ENCODE peak calls at places on chromosome 17, in four cellular contexts. R is HFFc6, O is endothelial cell, F is psoas muscle. Q is an unnamed sample.

GRCh38 chr17:66540131-66540781 is 237.8 kb downstream of the PRKCA start:
- DNase-seq in R (peak; percentile 80), O (no peak), F (no peak), Q (no peak)

GRCh38 chr17:4508207-4508606 is 9.5 kb downstream of the SPNS2 start:
- DNase-seq in R (no peak), O (no peak), F (no peak), Q (no peak)

GRCh38 chr17:13582776-13583414 is 18.8 kb downstream of the HS3ST3A1 start:
- DNase-seq in R (peak; percentile 46), O (no peak), F (no peak), Q (no peak)

GRCh38 chr17:19538095-19539039 is 4.7 kb downstream of the SLC47A1 start:
- DNase-seq in R (no peak), O (no peak), F (peak; percentile 87), Q (peak; percentile 55)

GRCh38 chr17:29158515-29159275 is 21.5 kb downstream of the MYO18A start:
- DNase-seq in R (peak; percentile 61), O (no peak), F (peak; percentile 44), Q (no peak)

GRCh38 chr17:32993977-32994376 is 2.3 kb downstream of the SPACA3 start:
- DNase-seq in R (no peak), O (no peak), F (no peak), Q (no peak)

GRCh38 chr17:59154721-59155438 is at the start of gene SKA2:
- DNase-seq in R (no peak), O (peak; percentile 92), F (peak; percentile 97), Q (peak; percentile 89)

GRCh38 chr17:68807998-68808772 is 147.0 kb downstream of the ABCA8 start:
- DNase-seq in R (no peak), O (no peak), F (no peak), Q (no peak)

GRCh38 chr17:35731932-35732805 is 730 bp downstream of the RASL10B start:
- DNase-seq in R (no peak), O (no peak), F (no peak), Q (no peak)

GRCh38 chr17:44677136-44677535 is 12.4 kb downstream of the CCDC43 start:
- DNase-seq in R (peak; percentile 51), O (no peak), F (no peak), Q (no peak)

GRCh38 chr17:59349178-59349577 is 17.7 kb downstream of the YPEL2 start:
- DNase-seq in R (no peak), O (no peak), F (no peak), Q (no peak)

GRCh38 chr17:31371511-31372097 is 19.9 kb upstream of the RAB11FIP4 start:
- DNase-seq in R (peak; percentile 18), O (no peak), F (no peak), Q (no peak)

GRCh38 chr17:78901806-78902205 is 1.2 kb downstream of the CEP295NL start:
- DNase-seq in R (no peak), O (no peak), F (no peak), Q (no peak)

GRCh38 chr17:29722411-29723198 is 99.9 kb upstream of the CORO6 start:
- DNase-seq in R (no peak), O (no peak), F (no peak), Q (peak; percentile 40)

GRCh38 chr17:79041723-79042420 is 17.9 kb downstream of the C1QTNF1 start:
- DNase-seq in R (no peak), O (no peak), F (no peak), Q (peak; percentile 22)

GRCh38 chr17:39665642-39666221 is 583 bp downstream of the TCAP start:
- DNase-seq in R (no peak), O (no peak), F (peak; percentile 86), Q (no peak)
- TF ChIP-seq CTCF in R (peak; percentile 36), O (no peak), F (peak; percentile 36), Q (no peak)

DNA sequence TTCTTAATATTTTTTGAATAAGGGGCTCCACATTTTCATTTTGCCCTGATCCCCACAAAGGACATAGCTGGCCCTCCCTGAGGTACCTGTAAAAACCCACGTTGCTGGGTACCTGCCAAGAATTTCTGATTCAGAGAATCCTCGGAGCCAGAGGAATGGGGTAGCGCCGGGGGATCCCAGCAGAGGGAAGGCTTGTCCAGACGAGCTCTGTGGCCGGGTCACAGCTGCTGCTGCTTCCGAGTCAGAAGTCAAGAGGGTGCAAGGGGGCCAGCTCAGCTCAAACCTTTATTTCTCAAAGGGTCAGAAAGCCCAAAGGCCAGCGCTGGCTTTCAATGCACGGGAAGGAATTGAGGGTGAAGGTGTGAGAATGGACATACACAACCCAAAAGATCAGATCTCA is 68.9 kb upstream of the SDK2 start:
- DNase-seq in R (no peak), O (no peak), F (no peak), Q (no peak)
- TF ChIP-seq CTCF in R (no peak), O (no peak), F (no peak), Q (no peak)

GRCh38 chr17:77145635-77146632 is 5.2 kb downstream of the SEC14L1 start:
- DNase-seq in R (peak; percentile 75), O (no peak), F (peak; percentile 77), Q (peak; percentile 66)
- TF ChIP-seq CTCF in R (peak; percentile 60), O (no peak), F (peak; percentile 14), Q (no peak)

DNA sequence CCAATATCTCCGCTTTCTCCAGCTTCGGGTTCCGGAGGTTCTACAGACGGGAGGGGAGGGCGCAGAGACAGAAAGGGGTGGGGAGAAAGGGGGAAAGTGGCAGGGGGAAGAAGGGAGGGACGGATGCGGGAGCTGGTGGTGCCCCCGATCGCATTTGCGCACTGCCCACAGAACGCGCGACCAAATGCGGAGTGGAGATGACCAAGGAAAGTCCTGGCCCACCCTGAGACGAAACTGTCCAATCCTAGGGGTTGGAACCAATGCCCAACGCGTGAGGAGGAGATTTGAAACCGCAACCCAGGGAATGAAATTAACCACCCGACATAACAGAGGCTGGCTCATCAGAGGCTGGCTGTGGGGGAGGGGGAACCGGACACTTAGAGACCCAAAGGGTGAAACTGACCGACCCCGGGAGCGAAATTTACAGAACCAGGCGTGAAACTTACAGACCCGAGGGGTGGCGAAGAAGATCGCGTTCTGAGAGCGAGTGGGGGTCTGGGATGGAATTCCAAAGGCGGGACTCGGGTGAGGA is 1.4 kb downstream of the HES7 start:
- DNase-seq in R (no peak), O (no peak), F (no peak), Q (no peak)
- TF ChIP-seq CTCF in R (no peak), O (no peak), F (no peak), Q (no peak)

GRCh38 chr17:81323411-81323868 is 28.3 kb upstream of the SLC38A10 start:
- DNase-seq in R (no peak), O (no peak), F (no peak), Q (no peak)

GRCh38 chr17:81325057-81325973 is 30.2 kb upstream of the SLC38A10 start:
- DNase-seq in R (no peak), O (no peak), F (no peak), Q (no peak)

GRCh38 chr17:81323083-81323369 is 27.9 kb upstream of the SLC38A10 start:
- DNase-seq in R (no peak), O (no peak), F (no peak), Q (no peak)

GRCh38 chr17:81324177-81324905 is 29.2 kb upstream of the SLC38A10 start:
- DNase-seq in R (no peak), O (no peak), F (no peak), Q (no peak)

DNA sequence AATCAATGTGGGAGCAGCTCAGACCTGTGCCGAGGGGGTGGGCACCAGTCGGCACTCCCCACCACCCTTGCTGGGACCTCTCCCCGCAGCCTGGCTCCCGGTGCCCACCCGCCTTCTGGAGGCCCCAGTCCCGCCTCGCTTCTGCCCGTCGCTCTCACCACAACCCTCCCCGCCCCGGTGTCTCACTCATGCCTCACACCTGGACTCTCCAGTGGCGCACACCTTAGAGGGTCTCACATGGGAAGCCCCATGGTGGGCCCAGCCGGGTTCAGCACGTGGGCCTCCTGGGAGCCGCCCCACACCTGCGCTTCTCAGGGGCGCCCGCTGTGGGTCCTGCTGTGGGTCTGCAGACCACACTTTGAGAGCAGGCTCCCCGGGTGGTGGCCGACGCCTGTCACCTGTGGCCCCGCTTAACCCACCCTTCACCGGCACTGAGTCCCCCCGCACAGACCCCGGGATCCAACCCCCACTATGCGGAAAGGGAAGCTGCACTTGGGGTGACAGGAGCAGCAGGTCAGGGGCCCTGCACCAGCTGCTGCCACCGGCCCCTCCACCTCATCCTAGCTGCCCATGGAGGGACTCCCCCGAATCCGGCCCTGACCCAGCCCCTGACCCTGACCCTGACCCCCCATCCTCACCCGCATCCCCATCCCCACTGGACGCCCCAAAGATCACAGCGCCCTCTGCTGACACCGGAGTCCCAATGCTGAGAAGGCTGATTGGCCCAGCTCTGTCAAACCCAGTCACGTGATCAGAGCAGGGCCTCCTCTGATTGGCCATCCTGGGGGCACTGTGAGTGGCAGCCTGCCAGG is 27.4 kb upstream of the SLC38A10 start:
- DNase-seq in R (no peak), O (no peak), F (peak; percentile 76), Q (peak; percentile 71)
- TF ChIP-seq CTCF in R (peak; percentile 55), O (no peak), F (no peak), Q (no peak)

GRCh38 chr17:48228720-48229119 is 121.2 kb downstream of the SNX11 start:
- DNase-seq in R (no peak), O (no peak), F (no peak), Q (no peak)
- TF ChIP-seq CTCF in R (no peak), O (no peak), F (no peak), Q (no peak)

DNA sequence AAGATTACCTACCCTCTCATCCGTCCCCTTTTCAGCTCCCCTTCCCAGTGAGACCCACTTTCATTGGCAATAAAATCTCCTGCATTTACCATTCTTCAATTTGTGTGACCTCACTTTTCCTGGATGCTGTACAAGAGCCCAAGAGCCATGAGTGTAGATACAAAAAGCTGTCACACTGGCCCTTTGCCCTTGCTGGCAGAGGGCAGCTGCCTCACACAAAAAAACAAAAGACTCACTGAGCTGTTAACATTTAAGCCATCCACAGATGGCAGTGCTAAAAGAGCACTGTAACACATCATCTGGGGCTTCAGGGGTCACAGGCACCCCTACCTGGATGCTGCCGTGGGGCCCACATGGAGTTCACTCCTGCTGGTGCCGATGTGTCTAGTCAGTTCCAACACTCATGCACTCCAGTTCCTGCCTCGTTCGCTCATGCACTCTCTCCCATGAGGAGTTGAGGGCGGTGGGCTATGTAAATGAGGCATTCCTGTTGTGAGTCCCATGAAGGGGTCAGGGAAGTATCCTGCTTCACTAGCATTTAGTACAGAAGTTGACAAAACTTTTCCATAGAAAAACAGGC is 123.1 kb downstream of the CA10 start:
- DNase-seq in R (no peak), O (no peak), F (no peak), Q (no peak)
- TF ChIP-seq CTCF in R (no peak), O (no peak), F (no peak), Q (no peak)

DNA sequence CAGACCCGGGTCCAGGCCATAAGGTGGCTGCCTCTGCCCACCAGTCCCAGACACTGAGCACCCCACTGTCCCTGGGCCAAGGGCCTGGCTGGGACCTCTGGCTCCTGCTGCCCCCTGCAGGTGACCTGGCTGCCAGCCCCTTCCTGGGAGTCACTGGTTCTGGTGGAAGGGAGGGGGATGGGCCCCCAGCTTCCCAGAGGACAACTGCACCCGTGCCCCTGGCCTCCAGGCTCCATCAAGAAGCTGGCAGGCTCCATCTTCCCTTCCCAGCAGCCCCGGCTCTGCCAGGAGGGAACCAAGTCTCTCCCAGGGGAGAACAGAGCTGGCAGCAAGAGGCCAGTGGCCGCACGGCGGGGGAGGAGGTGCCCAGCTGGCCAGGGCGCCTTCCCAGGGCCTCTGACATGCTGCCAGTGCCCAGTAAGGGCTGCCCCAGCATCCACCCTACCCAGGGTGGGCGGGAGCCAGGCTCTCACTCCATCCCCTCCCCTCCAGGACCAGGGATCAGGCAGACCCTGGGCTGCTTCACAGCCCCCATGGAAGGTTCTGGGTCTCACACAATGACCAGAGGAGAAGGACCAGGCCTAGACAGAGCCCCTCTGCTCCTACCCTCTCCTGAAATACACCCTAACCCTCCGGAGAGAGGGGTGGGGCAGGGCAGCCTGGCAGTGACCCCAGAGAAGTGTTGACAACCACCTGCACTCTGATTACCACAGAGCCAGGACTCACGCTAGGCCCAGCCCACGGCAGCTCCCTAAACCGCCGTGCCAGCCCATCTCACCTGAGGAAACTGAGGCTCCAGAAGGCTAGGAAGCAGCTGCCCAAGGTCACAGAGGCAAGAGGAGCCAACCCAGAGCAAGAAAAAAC is 3.6 kb downstream of the CLUH start:
- DNase-seq in R (no peak), O (no peak), F (peak; percentile 95), Q (peak; percentile 76)
- TF ChIP-seq CTCF in R (peak; percentile 72), O (peak; percentile 39), F (peak; percentile 53), Q (no peak)

GRCh38 chr17:76237859-76238313 is 2.4 kb downstream of the RNF157 start:
- DNase-seq in R (no peak), O (no peak), F (no peak), Q (no peak)
- TF ChIP-seq CTCF in R (no peak), O (no peak), F (no peak), Q (no peak)